ENCODE peak calls at places on chromosomes 1 and 21, in six cellular contexts. X is breast epithelium, K is left lung, S is fibroblast of mammary gland, F is RWPE1, I is endothelial cell. O is an unnamed sample.

GRCh38 chr21:29175408-29176147 is 45.1 kb downstream of the MAP3K7CL start:
- DNase-seq in X (no peak), K (no peak), S (peak), F (no peak), I (no peak), O (peak)

GRCh38 chr1:7893529-7894180 is 40.8 kb upstream of the UTS2 start:
- DNase-seq in X (no peak), K (no peak), S (peak), F (no peak), I (no peak), O (peak)

GRCh38 chr1:47765742-47766485 is 231.3 kb downstream of the TRABD2B start:
- DNase-seq in X (no peak), K (no peak), S (no peak), F (no peak), I (no peak), O (no peak)

GRCh38 chr1:86396503-86396900 is 379 bp upstream of the ODF2L start:
- DNase-seq in X (no peak), K (no peak), S (no peak), F (no peak), I (no peak), O (no peak)

GRCh38 chr1:228867951-228868730 is 132.9 kb downstream of the RHOU start:
- DNase-seq in X (no peak), K (no peak), S (no peak), F (no peak), I (no peak), O (peak)

GRCh38 chr21:38958940-38959685 is 153.4 kb downstream of the ETS2 start:
- DNase-seq in X (no peak), K (no peak), S (peak), F (no peak), I (no peak), O (peak)

GRCh38 chr21:16309250-16309971 is 579.6 kb downstream of the USP25 start:
- DNase-seq in X (no peak), K (no peak), S (peak), F (no peak), I (no peak), O (no peak)

GRCh38 chr1:241423541-241424479 is 66.8 kb upstream of the RGS7 start:
- DNase-seq in X (no peak), K (peak), S (peak), F (peak), I (peak), O (no peak)

GRCh38 chr1:173315296-173315695 is 108.2 kb upstream of the TNFSF4 start:
- DNase-seq in X (no peak), K (no peak), S (no peak), F (no peak), I (no peak), O (no peak)

GRCh38 chr21:39915881-39916280 is 48.6 kb downstream of the PCP4 start:
- DNase-seq in X (no peak), K (no peak), S (no peak), F (no peak), I (no peak), O (no peak)

GRCh38 chr1:71422221-71422620 is 341.4 kb upstream of the ZRANB2 start:
- DNase-seq in X (no peak), K (no peak), S (no peak), F (no peak), I (no peak), O (no peak)

GRCh38 chr1:178862416-178862815 is 8.5 kb downstream of the ANGPTL1 start:
- DNase-seq in X (no peak), K (no peak), S (no peak), F (no peak), I (no peak), O (no peak)

GRCh38 chr1:200226268-200226968 is 183.4 kb downstream of the ZNF281 start:
- DNase-seq in X (no peak), K (no peak), S (no peak), F (no peak), I (no peak), O (no peak)

GRCh38 chr1:14117700-14118099 is 417.7 kb downstream of the PRDM2 start:
- DNase-seq in X (no peak), K (no peak), S (no peak), F (no peak), I (no peak), O (no peak)

GRCh38 chr1:178683304-178683703 is 41.7 kb upstream of the RALGPS2 start:
- DNase-seq in X (no peak), K (no peak), S (no peak), F (no peak), I (no peak), O (no peak)

GRCh38 chr1:23402286-23403037 is 22.1 kb downstream of the TCEA3 start:
- DNase-seq in X (no peak), K (no peak), S (no peak), F (no peak), I (no peak), O (no peak)

GRCh38 chr21:45098867-45099266 is 24.5 kb downstream of the ADARB1 start:
- DNase-seq in X (no peak), K (no peak), S (peak), F (no peak), I (no peak), O (peak)
- TF ChIP-seq CTCF in X (no peak), K (peak), S (peak), F (peak), I (no peak), O (peak)

DNA sequence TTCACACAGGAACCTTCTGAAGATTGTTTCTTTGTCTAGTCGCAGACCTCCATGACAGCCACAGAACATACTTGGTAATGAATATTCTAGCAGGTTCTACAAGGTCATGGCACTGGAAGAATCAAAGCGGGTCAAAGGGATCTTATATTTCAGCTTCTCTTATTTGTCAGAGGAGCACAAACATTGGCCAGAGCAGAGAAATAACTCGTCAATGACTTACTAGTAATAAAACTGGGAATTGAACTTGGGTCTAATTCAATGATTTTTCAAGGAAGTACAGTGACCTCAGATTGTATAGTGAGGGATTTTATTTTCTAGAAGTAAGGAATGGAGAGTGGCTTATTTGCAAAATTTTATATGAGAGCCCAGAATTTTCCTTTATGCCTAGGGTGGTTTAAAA is 290.8 kb upstream of the PLXNA2 start:
- DNase-seq in X (no peak), K (no peak), S (no peak), F (no peak), I (no peak), O (no peak)
- TF ChIP-seq CTCF in X (no peak), K (no peak), S (no peak), F (no peak), I (no peak), O (no peak)

DNA sequence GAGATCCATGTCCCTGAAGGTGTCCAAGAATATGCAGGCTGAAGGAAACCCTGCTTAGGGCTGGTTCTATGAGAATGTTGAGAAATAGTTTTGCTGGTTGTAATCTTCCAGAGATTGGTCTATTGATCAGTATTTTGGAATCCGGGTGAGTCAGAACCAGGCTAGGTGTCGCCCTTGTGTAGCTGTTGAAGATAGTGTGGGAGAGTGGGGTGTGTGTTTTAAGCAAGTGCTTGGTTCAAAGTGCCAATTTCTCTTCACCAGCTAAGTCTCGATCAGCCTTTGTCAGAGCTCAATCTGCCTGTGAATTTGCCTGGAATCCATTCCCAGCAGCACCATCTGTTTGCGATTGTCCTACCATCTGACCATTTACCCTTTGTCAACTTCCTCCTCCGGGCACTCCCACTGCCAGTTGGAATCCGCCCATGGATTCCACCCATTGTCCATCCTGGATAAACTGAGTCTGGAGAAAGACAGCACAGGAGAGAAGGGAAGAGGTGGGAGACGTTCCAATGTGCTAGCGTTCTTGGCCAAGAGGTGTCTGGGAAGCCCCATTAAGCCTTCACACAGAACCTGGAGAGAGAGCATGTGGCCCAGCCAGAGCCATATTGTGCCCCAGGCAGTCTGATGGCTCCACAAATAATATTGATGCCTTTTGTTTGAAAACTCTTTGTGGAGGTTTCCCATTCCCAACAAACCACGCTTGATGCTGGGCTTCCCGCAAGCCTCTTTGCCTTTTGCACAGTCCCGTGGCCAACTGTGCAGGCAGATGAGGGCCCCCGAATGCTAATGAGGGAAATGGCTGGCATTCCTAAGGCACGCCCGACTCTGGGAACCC is 59.5 kb upstream of the CYP2J2 start:
- DNase-seq in X (no peak), K (no peak), S (peak), F (no peak), I (no peak), O (no peak)
- TF ChIP-seq CTCF in X (no peak), K (no peak), S (no peak), F (no peak), I (no peak), O (no peak)

GRCh38 chr1:91621360-91621759 is 120.7 kb downstream of the CDC7 start:
- DNase-seq in X (no peak), K (no peak), S (no peak), F (no peak), I (no peak), O (no peak)

GRCh38 chr1:91613594-91613993 is 112.9 kb downstream of the CDC7 start:
- DNase-seq in X (no peak), K (no peak), S (no peak), F (peak), I (no peak), O (peak)

GRCh38 chr1:91621907-91622306 is 121.3 kb downstream of the CDC7 start:
- DNase-seq in X (no peak), K (no peak), S (no peak), F (no peak), I (no peak), O (no peak)

GRCh38 chr1:91619881-91620280 is 119.2 kb downstream of the CDC7 start:
- DNase-seq in X (no peak), K (no peak), S (peak), F (no peak), I (no peak), O (no peak)

DNA sequence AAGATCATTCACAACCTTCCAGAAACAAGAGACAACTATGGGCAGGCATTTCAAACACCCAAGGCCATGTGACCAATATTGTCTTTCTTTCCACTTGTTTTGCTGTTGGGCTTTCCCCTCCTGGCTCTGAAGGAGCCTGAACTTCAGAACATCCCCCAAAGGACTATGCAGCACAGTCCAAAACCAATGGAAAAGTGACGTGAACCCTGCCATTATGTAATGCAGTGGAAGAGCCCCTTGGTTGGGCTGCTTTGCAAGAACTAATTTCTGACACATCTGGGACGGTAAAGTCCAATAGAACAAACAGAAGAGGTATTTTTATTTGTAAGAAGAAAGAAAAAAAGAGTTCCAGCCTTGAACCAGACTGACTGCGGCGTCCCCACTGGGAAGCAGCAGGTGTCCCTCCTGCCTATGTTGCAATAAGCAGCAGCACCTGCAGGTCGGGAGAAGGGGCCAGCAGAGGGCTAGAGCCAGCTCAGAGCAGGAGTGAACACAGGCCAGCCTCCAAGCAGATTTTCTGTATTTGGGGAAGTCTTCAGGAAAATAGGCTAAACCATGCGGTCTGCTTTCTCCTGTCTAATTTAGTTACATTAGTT is 116.7 kb downstream of the CDC7 start:
- DNase-seq in X (no peak), K (peak), S (no peak), F (no peak), I (no peak), O (peak)
- TF ChIP-seq CTCF in X (no peak), K (no peak), S (no peak), F (no peak), I (no peak), O (no peak)

GRCh38 chr1:197868751-197869501 is 33.5 kb upstream of the C1orf53 start:
- DNase-seq in X (no peak), K (no peak), S (peak), F (peak), I (peak), O (peak)
- TF ChIP-seq CTCF in X (peak), K (peak), S (peak), F (no peak), I (no peak), O (peak)

DNA sequence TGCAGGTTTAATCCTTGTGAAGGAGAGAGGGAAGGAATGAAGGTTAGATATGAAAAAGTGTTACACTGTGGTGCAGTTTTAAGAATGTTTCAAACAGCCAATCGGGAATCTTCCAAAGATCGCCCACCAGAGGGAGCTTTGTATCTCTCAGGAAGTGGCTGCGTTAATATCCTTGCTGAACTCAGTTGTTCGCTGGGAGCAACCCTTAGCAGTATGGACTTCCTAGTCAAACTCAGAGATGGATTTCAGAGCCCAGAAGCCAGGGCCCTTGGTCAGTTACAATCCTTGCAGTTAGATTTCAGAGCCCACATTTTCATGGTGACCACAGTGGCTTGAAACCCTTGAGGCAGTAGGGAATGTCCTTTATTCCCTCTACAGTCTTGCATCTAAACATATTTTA is 136.2 kb downstream of the NTNG1 start:
- DNase-seq in X (no peak), K (no peak), S (peak), F (no peak), I (peak), O (peak)
- TF ChIP-seq CTCF in X (peak), K (peak), S (peak), F (peak), I (peak), O (peak)

DNA sequence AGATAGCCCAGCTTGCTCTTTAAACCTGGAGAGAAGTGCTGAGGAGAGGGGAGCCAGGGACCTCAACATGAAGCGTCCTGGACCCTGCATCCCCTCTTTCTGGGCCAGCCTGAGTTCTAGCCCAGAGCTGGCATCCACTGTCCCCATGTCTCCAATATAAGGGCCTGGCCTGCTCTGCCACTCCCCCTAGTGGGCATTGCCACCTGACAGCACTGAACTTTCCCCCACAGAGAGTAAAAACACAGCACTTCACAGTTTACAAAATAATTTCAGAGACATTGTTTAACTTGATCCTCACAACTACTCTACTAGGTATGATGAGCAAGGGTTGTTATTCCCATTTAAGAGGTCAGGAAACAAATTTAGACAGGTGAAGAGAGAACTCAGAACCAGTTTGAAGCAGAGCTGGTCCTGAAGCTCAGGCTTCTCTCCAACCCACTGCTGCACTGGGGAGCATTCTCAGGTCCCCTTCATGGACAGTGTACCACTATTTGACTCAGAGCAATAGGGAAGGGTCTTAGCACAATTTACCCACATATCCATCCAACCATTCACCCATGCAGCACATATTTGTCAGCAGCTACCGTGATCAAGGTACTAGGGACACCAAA is 151.2 kb downstream of the DMRTA2 start:
- DNase-seq in X (no peak), K (no peak), S (peak), F (peak), I (peak), O (peak)
- TF ChIP-seq CTCF in X (no peak), K (peak), S (peak), F (peak), I (peak), O (peak)

GRCh38 chr1:196497824-196498223 is 110.4 kb downstream of the KCNT2 start:
- DNase-seq in X (no peak), K (no peak), S (no peak), F (no peak), I (no peak), O (no peak)

GRCh38 chr1:196501760-196502428 is 106.3 kb downstream of the KCNT2 start:
- DNase-seq in X (no peak), K (no peak), S (no peak), F (no peak), I (no peak), O (peak)

DNA sequence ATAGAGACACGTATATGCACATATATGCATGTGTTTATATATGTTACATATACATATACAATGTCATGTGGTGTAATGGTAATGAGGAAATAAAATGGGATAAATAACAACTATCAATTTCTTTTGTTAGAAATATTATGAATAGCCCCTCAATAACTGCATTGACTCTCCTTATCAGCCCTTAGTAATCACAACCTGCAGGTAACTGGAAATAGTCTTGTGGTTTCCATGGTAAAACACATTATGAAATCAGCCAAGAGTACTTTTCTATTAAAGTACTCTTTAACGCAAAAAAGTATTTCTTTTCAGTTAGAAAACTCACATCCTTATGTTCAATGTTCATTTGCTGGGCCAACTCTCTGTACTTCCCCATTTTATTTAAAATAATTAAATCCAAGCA is 105.8 kb downstream of the KCNT2 start:
- DNase-seq in X (no peak), K (no peak), S (no peak), F (no peak), I (no peak), O (no peak)
- TF ChIP-seq CTCF in X (no peak), K (no peak), S (no peak), F (no peak), I (no peak), O (no peak)

O was measured in MCF 10A.